ENCODE peak calls at places on chromosomes 2 and 18, in six cellular contexts. H, E, M, V, C and O are unnamed samples.

GRCh38 chr2:150639917-150640538 is 152.6 kb upstream of the RND3 start:
- DNase-seq in H (no peak), E (no peak), M (peak), V (no peak), C (peak), O (no peak)

GRCh38 chr2:144381716-144382115 is 138.2 kb downstream of the ZEB2 start:
- DNase-seq in H (no peak), E (no peak), M (no peak), V (no peak), C (no peak), O (no peak)

GRCh38 chr2:54287532-54287931 is 31.5 kb upstream of the TSPYL6 start:
- DNase-seq in H (no peak), E (no peak), M (no peak), V (no peak), C (peak), O (no peak)

GRCh38 chr2:42906557-42907380 is 114.4 kb upstream of the HAAO start:
- DNase-seq in H (no peak), E (no peak), M (peak), V (no peak), C (peak), O (peak)

GRCh38 chr2:46252891-46253659 is 44.1 kb upstream of the EPAS1 start:
- DNase-seq in H (no peak), E (peak), M (peak), V (no peak), C (peak), O (no peak)

GRCh38 chr2:217611056-217611455 is 391.7 kb downstream of the TNS1 start:
- DNase-seq in H (no peak), E (no peak), M (no peak), V (no peak), C (no peak), O (no peak)

GRCh38 chr2:136060401-136060940 is 57.5 kb downstream of the CXCR4 start:
- DNase-seq in H (no peak), E (no peak), M (no peak), V (no peak), C (no peak), O (no peak)

GRCh38 chr2:43083710-43084698 is 142.4 kb downstream of the ZFP36L2 start:
- DNase-seq in H (peak), E (peak), M (no peak), V (peak), C (peak), O (no peak)

GRCh38 chr2:187435756-187436155 is 12.3 kb downstream of the CALCRL start:
- DNase-seq in H (no peak), E (peak), M (no peak), V (no peak), C (no peak), O (peak)

GRCh38 chr2:97931118-97931850 is 64.5 kb downstream of the TMEM131 start:
- DNase-seq in H (no peak), E (no peak), M (no peak), V (no peak), C (no peak), O (no peak)

GRCh38 chr2:48434101-48434500 is 95.9 kb upstream of the STON1 start:
- DNase-seq in H (no peak), E (no peak), M (no peak), V (no peak), C (no peak), O (no peak)

GRCh38 chr2:178513876-178514275 is 33.6 kb downstream of the PLEKHA3 start:
- DNase-seq in H (no peak), E (no peak), M (no peak), V (no peak), C (peak), O (no peak)

GRCh38 chr2:166539340-166540162 is 45.5 kb upstream of the SCN7A start:
- DNase-seq in H (no peak), E (peak), M (peak), V (peak), C (peak), O (peak)

GRCh38 chr2:212711851-212712250 is 173.2 kb upstream of the ERBB4 start:
- DNase-seq in H (no peak), E (peak), M (no peak), V (no peak), C (peak), O (peak)

GRCh38 chr2:8821276-8822217 is 15.9 kb downstream of the KIDINS220 start:
- DNase-seq in H (no peak), E (peak), M (no peak), V (no peak), C (peak), O (peak)

GRCh38 chr18:27780061-27780740 is 396.7 kb downstream of the CDH2 start:
- DNase-seq in H (no peak), E (peak), M (no peak), V (no peak), C (no peak), O (peak)

GRCh38 chr2:88845772-88846661 is 154.5 kb downstream of the RPIA start:
- DNase-seq in H (no peak), E (no peak), M (no peak), V (no peak), C (no peak), O (no peak)

GRCh38 chr18:30625961-30626360 is 416.6 kb downstream of the DSC3 start:
- DNase-seq in H (no peak), E (no peak), M (no peak), V (no peak), C (no peak), O (no peak)

GRCh38 chr18:30618567-30618966 is 424.0 kb downstream of the DSC3 start:
- DNase-seq in H (no peak), E (no peak), M (no peak), V (no peak), C (no peak), O (no peak)

GRCh38 chr18:30622104-30622503 is 420.4 kb downstream of the DSC3 start:
- DNase-seq in H (no peak), E (no peak), M (no peak), V (no peak), C (no peak), O (no peak)

GRCh38 chr18:30623401-30624065 is 419.0 kb downstream of the DSC3 start:
- DNase-seq in H (no peak), E (no peak), M (no peak), V (no peak), C (no peak), O (peak)

GRCh38 chr18:30622635-30623034 is 419.9 kb downstream of the DSC3 start:
- DNase-seq in H (no peak), E (no peak), M (no peak), V (no peak), C (no peak), O (no peak)
- H3K4me3 ChIP-seq in H (no peak), E (no peak), M (no peak), V (no peak), C (no peak), O (no peak)

GRCh38 chr2:37637985-37638384 is 33.5 kb downstream of the CDC42EP3 start:
- DNase-seq in H (no peak), E (no peak), M (no peak), V (no peak), C (no peak), O (no peak)

GRCh38 chr2:37638973-37639372 is 32.5 kb downstream of the CDC42EP3 start:
- DNase-seq in H (no peak), E (no peak), M (no peak), V (no peak), C (no peak), O (no peak)

GRCh38 chr2:37636209-37637077 is 35.0 kb downstream of the CDC42EP3 start:
- DNase-seq in H (no peak), E (no peak), M (no peak), V (no peak), C (no peak), O (no peak)

GRCh38 chr2:37635359-37636208 is 35.9 kb downstream of the CDC42EP3 start:
- DNase-seq in H (no peak), E (peak), M (peak), V (no peak), C (peak), O (peak)

DNA sequence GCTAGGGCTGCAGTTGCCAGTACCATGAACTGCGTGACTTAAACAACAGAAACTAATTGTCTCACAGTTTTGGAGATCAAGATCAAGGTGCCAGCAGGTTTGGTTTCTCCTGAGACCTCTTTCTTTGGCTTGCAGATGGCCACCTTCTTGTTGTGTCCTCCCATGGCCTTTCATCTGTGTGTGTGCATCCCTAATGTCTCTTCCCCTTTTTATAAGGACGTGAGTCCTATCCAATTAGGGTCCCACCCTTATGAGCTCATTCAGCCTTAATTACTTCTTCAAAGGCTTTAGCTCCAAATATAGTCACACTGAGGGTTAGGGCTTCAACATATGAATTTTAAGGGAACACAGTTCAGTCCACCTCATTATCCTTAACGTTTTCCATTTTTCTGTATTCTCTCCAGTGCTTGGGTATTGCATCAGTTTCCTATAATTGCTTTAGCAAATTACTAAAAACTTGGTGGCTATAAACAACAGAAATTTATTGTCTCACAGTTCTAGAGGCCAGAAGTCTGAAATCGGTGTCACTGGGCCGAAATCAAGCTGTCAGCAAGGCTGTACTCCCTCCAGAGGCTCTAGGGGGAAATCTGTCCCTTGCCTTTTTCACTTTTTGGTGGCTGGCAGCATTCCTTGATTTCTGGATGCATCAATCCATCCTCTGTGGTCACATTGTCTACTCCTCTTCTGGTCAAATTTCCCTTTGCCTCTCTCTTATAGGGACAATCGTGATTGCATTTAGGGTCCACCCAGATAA is 34.1 kb downstream of the CDC42EP3 start:
- DNase-seq in H (no peak), E (no peak), M (no peak), V (no peak), C (no peak), O (no peak)
- TF ChIP-seq CTCF in H (no peak), E (no peak), M (no peak), V (peak), C (no peak), O (peak)

DNA sequence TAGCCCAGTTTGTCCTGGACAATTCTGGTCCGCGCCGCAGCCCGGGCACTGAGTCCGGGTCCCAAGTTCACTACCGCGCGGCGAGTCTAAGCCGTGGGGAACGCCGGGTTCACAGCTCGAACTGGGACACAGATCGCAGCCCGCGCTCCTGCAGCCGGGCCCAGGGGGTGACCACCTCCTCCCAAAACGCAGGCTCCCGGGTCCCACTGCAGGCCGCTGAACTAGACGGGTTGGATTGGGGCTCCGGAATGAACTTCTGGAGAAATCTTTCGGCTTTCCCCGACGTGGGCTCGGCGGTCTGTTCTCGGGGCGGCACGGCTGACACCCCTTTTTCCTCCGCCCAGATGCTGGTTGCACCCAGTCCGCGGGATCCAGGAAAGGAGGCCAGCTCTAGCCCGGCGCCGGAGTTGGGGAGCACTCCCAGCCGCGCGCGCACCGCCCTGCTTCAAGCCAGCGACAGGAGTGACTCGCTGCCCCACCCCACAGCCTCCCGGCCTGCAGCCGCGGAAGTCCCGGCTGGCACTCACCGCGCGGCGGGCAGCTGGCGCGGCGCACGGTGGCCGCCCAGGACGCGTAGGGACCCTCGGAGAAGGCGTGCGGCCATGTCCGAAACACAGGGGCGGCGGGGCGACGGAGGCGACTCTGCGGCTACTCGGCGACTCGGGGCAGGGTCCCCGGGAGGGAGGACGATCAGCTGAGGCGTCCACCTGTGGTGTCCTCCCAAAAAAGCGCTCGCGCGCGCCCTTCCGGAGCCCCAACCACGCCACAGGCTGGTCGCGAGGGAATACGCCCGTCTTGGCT is at the start of gene ACADL:
- DNase-seq in H (peak), E (peak), M (peak), V (no peak), C (peak), O (no peak)
- H3K4me3 ChIP-seq in H (peak), E (peak), M (peak), V (peak), C (peak), O (peak)

GRCh38 chr2:168494190-168494711 is 38.2 kb downstream of the CERS6 start:
- DNase-seq in H (no peak), E (peak), M (no peak), V (no peak), C (no peak), O (peak)
- TF ChIP-seq CTCF in H (no peak), E (peak), M (peak), V (peak), C (peak), O (peak)